ENCODE peak calls at places on chromosomes 3 and 15, in eight cellular contexts. J is GM12891, T is uterus, M is stomach, P is breast epithelium, E is body of pancreas, W is adrenal gland, O is upper lobe of left lung. R is an unnamed sample.

GRCh38 chr3:60431599-60431958 is 819.7 kb downstream of the FHIT start:
- DNase-seq in O (no peak), T (no peak), P (no peak), W (no peak), E (no peak), J (no peak), M (no peak), R (no peak)

GRCh38 chr15:49815506-49815905 is 194.7 kb downstream of the DTWD1 start:
- DNase-seq in E (no peak), P (no peak), W (no peak), J (no peak), T (no peak), M (no peak), O (no peak), R (no peak)

GRCh38 chr3:23055733-23056376 is 147.3 kb upstream of the UBE2E2 start:
- DNase-seq in T (no peak), O (no peak), P (no peak), W (no peak), E (no peak), M (no peak), J (no peak), R (no peak)

GRCh38 chr3:42601898-42602581 is 1.6 kb downstream of the NKTR start:
- DNase-seq in M (no peak), E (no peak), P (no peak), T (no peak), J (no peak), O (no peak), W (no peak), R (no peak)

GRCh38 chr15:94080416-94080815 is 150.9 kb upstream of the MCTP2 start:
- DNase-seq in T (no peak), J (no peak), O (no peak), M (no peak), P (no peak), E (no peak), W (no peak), R (peak)

GRCh38 chr3:83523470-83524073 is 1435.2 kb upstream of the CADM2 start:
- DNase-seq in T (no peak), P (no peak), M (no peak), W (peak), O (peak), E (peak), J (no peak), R (no peak)

GRCh38 chr3:57956119-57956832 is 51.9 kb upstream of the FLNB start:
- DNase-seq in W (no peak), P (no peak), E (no peak), M (no peak), T (no peak), J (no peak), O (no peak), R (no peak)

GRCh38 chr3:48919215-48920138 is 835 bp downstream of the ARIH2 start:
- DNase-seq in P (no peak), J (peak), T (no peak), O (peak), W (peak), M (peak), E (peak), R (no peak)

GRCh38 chr3:7728566-7729519 is 772.8 kb upstream of the LMCD1 start:
- DNase-seq in J (no peak), M (no peak), T (no peak), E (no peak), P (no peak), O (no peak), W (no peak), R (no peak)

GRCh38 chr3:72334681-72335457 is 513.4 kb downstream of the SHQ1 start:
- DNase-seq in M (no peak), W (no peak), J (no peak), T (no peak), P (no peak), E (no peak), O (no peak), R (no peak)

GRCh38 chr3:87225659-87226058 is 1.4 kb upstream of the CHMP2B start:
- DNase-seq in M (no peak), E (peak), O (peak), T (peak), P (no peak), W (peak), J (no peak), R (peak)

GRCh38 chr3:81744366-81744765 is 17.1 kb downstream of the GBE1 start:
- DNase-seq in M (no peak), T (peak), J (no peak), P (no peak), O (no peak), W (peak), E (no peak), R (peak)

GRCh38 chr3:131540143-131540542 is 37.4 kb upstream of the MRPL3 start:
- DNase-seq in T (no peak), W (no peak), P (no peak), O (no peak), E (no peak), M (no peak), J (no peak), R (no peak)

GRCh38 chr3:8619548-8619947 is 25.1 kb downstream of the SSUH2 start:
- DNase-seq in M (no peak), P (no peak), J (no peak), E (no peak), T (no peak), O (no peak), W (no peak), R (no peak)

GRCh38 chr3:98733778-98734281 is 29.3 kb upstream of the ST3GAL6 start:
- DNase-seq in E (no peak), T (no peak), J (no peak), W (no peak), P (no peak), O (peak), M (no peak), R (peak)
- TF ChIP-seq POLR2A in E (no peak), T (no peak), J (no peak), W (no peak), P (no peak), O (no peak), M (no peak), R (no peak)

GRCh38 chr3:27628029-27628750 is 93.9 kb downstream of the EOMES start:
- DNase-seq in M (no peak), O (no peak), T (no peak), P (no peak), W (no peak), E (no peak), J (no peak), R (no peak)

GRCh38 chr3:27629381-27629780 is 92.7 kb downstream of the EOMES start:
- DNase-seq in J (no peak), E (no peak), P (no peak), O (no peak), M (no peak), T (no peak), W (no peak), R (no peak)

GRCh38 chr3:27630892-27631291 is 91.2 kb downstream of the EOMES start:
- DNase-seq in E (no peak), T (no peak), O (no peak), P (no peak), W (no peak), J (no peak), M (no peak), R (no peak)

GRCh38 chr3:27633224-27633545 is 88.9 kb downstream of the EOMES start:
- DNase-seq in O (peak), M (no peak), W (peak), J (no peak), P (no peak), T (no peak), E (no peak), R (no peak)

DNA sequence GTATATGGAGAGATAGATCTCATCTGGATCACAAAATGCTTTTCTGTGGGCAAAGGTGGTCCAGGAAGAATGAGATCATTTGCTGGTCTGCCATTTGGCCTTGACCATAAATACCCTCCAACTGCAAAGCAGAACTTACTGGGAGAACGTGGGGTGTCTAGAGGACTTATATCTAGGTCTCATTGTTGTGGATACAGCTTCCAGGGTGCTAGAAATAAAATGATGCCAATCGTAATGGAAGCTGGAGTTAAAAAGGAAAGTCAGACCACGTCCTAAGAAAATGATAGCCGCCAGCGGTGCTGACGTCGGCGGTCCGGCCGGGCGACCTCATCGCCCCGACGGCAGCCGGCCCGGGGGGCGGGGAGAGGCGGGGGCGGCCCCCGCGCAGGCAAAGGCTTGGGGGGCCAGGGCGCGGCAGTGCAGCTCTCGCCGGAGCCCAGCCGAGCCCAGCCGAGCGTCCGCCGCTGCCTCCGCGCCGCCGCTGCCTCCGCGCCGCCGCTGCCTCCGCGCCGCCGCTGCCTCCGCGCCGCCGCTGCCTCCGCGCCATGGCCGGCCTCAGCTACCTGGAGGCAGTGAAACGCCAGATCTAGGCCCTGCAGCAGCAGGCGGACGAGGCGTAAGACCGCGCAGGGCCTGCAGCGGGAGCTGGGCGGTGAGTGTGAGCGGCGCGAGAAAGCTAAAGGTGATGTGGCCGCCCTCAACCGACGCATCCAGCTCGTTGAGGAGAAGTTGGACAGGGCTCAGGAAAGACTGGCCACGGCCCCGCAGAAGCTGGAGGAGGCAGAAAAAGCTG is 89.5 kb downstream of the EOMES start:
- DNase-seq in P (no peak), M (peak), T (peak), E (peak), W (peak), O (peak), J (peak), R (peak)
- TF ChIP-seq POLR2A in P (no peak), M (no peak), T (peak), E (no peak), W (no peak), O (peak), J (no peak), R (no peak)

GRCh38 chr15:52294881-52295420 is 653 bp downstream of the MYO5C start:
- DNase-seq in T (no peak), P (no peak), E (no peak), O (no peak), W (no peak), J (no peak), M (no peak), R (no peak)

GRCh38 chr15:52292780-52293392 is 2.7 kb downstream of the MYO5C start:
- DNase-seq in O (peak), E (peak), J (no peak), W (no peak), M (no peak), T (no peak), P (no peak), R (no peak)

GRCh38 chr15:52291204-52291603 is 4.4 kb downstream of the MYO5C start:
- DNase-seq in M (no peak), T (no peak), J (peak), E (no peak), O (no peak), P (no peak), W (no peak), R (no peak)

GRCh38 chr15:52290800-52291199 is 4.8 kb downstream of the MYO5C start:
- DNase-seq in O (no peak), T (no peak), E (no peak), J (no peak), M (no peak), P (no peak), W (no peak), R (no peak)

DNA sequence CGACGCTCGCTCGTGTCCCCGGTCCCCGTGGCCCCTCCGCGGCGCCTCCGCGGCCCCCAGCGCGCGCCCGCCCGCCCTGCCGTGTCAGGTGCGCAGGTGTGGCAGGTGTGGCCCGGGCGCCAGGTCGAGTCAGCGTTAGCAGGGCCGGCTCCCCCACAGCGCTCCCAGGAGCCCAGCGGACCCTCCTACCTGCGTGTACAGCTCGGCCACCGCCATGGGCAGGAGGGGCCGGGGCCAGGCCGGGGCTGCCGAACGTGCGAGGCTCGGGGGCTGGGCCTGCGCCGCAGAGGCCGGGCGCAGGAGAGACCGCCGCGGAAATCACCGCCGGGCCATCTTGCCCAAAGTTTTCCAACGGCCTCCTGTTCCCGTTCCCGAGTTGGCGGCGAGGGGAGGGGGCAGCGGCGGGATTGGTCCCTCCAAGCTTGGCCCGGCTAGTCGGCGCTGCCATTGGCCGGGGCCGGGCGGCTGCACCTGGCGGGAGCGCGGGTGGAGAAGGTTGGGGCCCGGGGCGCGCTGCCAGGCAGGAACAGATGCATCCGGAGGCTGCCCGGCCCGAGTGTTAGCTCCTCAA is at the start of gene MYO5C:
- DNase-seq in M (peak), O (peak), T (peak), P (peak), E (peak), J (peak), W (peak), R (peak)
- TF ChIP-seq POLR2A in M (no peak), O (peak), T (peak), P (peak), E (peak), J (no peak), W (no peak), R (peak)

GRCh38 chr3:158768881-158769518 is 32.9 kb upstream of the MFSD1 start:
- DNase-seq in P (no peak), J (no peak), E (no peak), M (no peak), W (peak), T (peak), O (no peak), R (no peak)
- TF ChIP-seq POLR2A in P (no peak), J (no peak), E (no peak), M (no peak), W (no peak), T (no peak), O (no peak), R (no peak)

DNA sequence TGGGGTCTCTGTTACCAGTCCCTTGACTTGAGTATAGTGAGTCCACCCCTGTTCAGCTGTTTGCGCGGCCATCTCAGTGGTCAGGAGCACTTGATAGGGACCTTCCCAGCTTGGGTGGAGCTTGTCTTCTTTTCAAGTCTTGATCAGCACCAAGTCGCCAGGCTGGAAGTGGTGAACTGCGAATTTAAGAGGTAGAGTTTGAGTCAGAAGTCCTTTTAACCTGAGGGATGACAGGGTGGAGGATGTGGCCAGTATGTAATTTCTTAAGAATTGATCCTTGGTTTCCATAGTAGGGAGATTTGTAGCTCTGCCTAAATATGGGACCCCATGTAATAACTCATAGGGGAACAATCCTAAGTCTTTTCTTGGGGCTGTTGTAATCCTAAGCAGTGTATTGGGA is 86.3 kb upstream of the XCR1 start:
- DNase-seq in E (no peak), T (no peak), P (no peak), J (no peak), M (no peak), W (no peak), O (no peak), R (no peak)
- TF ChIP-seq POLR2A in E (no peak), T (no peak), P (no peak), J (no peak), M (no peak), W (no peak), O (no peak), R (no peak)